ENCODE peak calls at places on chromosome 4, in four cellular contexts. E is fibroblast of lung, Y is H1, N is uterus. U is an unnamed sample. For H3K9me3 and H3K4me1, the result is how much of the 10 kb centered on the place peaks cover.

GRCh38 chr4:128061566-128062536 is 739 bp downstream of the LARP1B start:
- DNase-seq in N (peak), E (peak), Y (peak), U (no peak)

GRCh38 chr4:108483650-108484049 is 136.7 kb upstream of the RPL34 start:
- DNase-seq in E (no peak), N (no peak), Y (no peak), U (no peak)

GRCh38 chr4:3836041-3836801 is 70.0 kb downstream of the ADRA2C start:
- DNase-seq in N (no peak), E (no peak), Y (no peak), U (no peak)

GRCh38 chr4:152278505-152279301 is 257.2 kb downstream of the FBXW7 start:
- DNase-seq in E (no peak), Y (no peak), N (no peak), U (no peak)

GRCh38 chr4:40721730-40722171 is 28.0 kb upstream of the NSUN7 start:
- DNase-seq in Y (no peak), E (no peak), N (no peak), U (no peak)

GRCh38 chr4:78464265-78464664 is 87.3 kb upstream of the ANXA3 start:
- DNase-seq in N (no peak), Y (no peak), E (no peak), U (no peak)

GRCh38 chr4:8657381-8657776 is 64.8 kb downstream of the CPZ start:
- DNase-seq in N (no peak), Y (no peak), E (no peak), U (no peak)

GRCh38 chr4:10074076-10074766 is 42.4 kb downstream of the WDR1 start:
- DNase-seq in E (no peak), N (peak), Y (no peak), U (no peak)

GRCh38 chr4:76696109-76696508 is 201.8 kb downstream of the SOWAHB start:
- DNase-seq in Y (peak), N (no peak), E (peak), U (peak)

GRCh38 chr4:68267433-68267944 is 22.0 kb upstream of the TMPRSS11B start:
- DNase-seq in N (no peak), E (peak), Y (no peak), U (no peak)

GRCh38 chr4:76856183-76856969 is 41.6 kb downstream of the SOWAHB start:
- DNase-seq in E (peak), N (no peak), Y (no peak), U (no peak)

GRCh38 chr4:21879187-21879586 is 69.4 kb downstream of the KCNIP4 start:
- DNase-seq in N (no peak), E (peak), Y (peak), U (peak)

GRCh38 chr4:78650106-78651021 is 98.8 kb downstream of the ANXA3 start:
- DNase-seq in N (no peak), Y (no peak), E (peak), U (no peak)

GRCh38 chr4:6001965-6002833 is 16.0 kb downstream of the C4orf50 start:
- DNase-seq in N (no peak), E (no peak), Y (no peak), U (no peak)

GRCh38 chr4:86942185-86942666 is 7.4 kb downstream of the AFF1 start:
- DNase-seq in Y (no peak), N (no peak), E (peak), U (no peak)

GRCh38 chr4:181807771-181808170 is 435.4 kb upstream of the TENM3 start:
- DNase-seq in E (no peak), Y (no peak), N (no peak), U (no peak)

GRCh38 chr4:4969298-4969697 is 50.0 kb downstream of the CYTL1 start:
- DNase-seq in E (peak), Y (no peak), N (peak), U (no peak)

GRCh38 chr4:183295711-183296110 is 24.4 kb downstream of the CLDN22 start:
- DNase-seq in N (no peak), E (no peak), Y (no peak), U (no peak)

GRCh38 chr4:135497563-135498152 is 1296.1 kb upstream of the PABPC4L start:
- DNase-seq in Y (no peak), E (no peak), N (no peak), U (no peak)

GRCh38 chr4:89298788-89299152 is 8.8 kb downstream of the GPRIN3 start:
- DNase-seq in Y (no peak), E (peak), N (no peak), U (no peak)

GRCh38 chr4:184355111-184355604 is 119.2 kb downstream of the IRF2 start:
- DNase-seq in E (peak), N (peak), Y (peak), U (no peak)

GRCh38 chr4:85724801-85725548 is 250.0 kb downstream of the ARHGAP24 start:
- DNase-seq in E (peak), N (no peak), Y (no peak), U (no peak)

GRCh38 chr4:150080335-150080734 is 2.1 kb downstream of the DCLK2 start:
- DNase-seq in N (no peak), Y (no peak), E (peak), U (no peak)

GRCh38 chr4:39855909-39856512 is 121.7 kb downstream of the PDS5A start:
- DNase-seq in Y (no peak), N (no peak), E (peak), U (no peak)

GRCh38 chr4:148022975-148023374 is 291.1 kb downstream of the ARHGAP10 start:
- DNase-seq in E (no peak), N (no peak), Y (no peak), U (no peak)

GRCh38 chr4:15893967-15894366 is 44.6 kb downstream of the FGFBP1 start:
- DNase-seq in N (no peak), Y (no peak), E (peak), U (no peak)

GRCh38 chr4:20493761-20494353 is 206.4 kb upstream of the PACRGL start:
- DNase-seq in N (no peak), E (peak), Y (no peak), U (no peak)

GRCh38 chr4:8857682-8858187 is 13.9 kb downstream of the HMX1 start:
- DNase-seq in N (no peak), E (no peak), Y (peak), U (no peak)

GRCh38 chr4:133524369-133524768 is 375.3 kb downstream of the PCDH10 start:
- DNase-seq in Y (no peak), N (no peak), E (no peak), U (no peak)

DNA sequence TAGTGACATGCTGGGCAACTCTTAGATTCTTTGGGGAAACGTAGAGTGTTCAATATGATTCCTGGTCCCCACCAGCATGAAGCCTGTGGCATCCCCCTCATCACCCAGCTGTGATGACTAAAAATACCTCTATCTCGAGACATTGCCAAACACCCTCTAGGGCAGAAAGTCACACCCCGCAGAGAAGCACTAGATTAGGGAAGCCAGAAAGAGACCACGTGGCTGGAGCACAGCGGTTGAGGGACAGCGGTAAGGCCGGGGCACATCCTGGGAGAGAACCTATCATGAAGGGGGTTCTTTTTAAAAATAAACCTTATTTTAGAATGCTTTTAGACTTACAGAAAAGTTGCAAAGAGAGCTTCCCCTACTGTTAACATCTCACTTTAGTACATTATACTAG is 11.0 kb downstream of the FAT1 start:
- DNase-seq in Y (no peak), E (no peak), N (no peak), U (no peak)
- H3K9me3 ChIP-seq in Y (under half), E (under half), N (under half), U (under half)

DNA sequence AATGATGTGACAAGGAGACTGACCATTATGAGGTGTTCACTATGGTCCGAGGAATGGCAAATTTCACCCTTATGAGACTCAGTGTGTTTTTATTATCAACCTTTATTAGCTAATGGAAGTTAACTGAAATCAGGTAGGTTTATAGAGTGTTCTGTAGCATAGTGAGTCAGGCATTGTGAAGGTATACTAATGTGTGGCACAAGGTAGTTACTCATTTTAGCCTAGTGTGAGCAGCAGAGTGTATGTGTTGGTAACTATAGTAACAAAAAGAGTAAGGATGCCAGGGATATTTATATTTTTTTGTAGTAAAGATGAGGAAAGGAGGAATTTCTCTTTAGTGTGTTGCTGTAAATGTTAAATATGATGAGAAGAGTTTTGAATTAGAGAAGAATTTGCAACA is 12.0 kb downstream of the PDLIM5 start:
- DNase-seq in E (no peak), Y (no peak), N (no peak), U (no peak)
- H3K4me1 ChIP-seq in E (under half), Y (under half), N (under half), U (under half)

GRCh38 chr4:11151500-11151899 is 277.2 kb downstream of the HS3ST1 start:
- DNase-seq in N (no peak), E (no peak), Y (no peak), U (no peak)

GRCh38 chr4:11149612-11150259 is 279.0 kb downstream of the HS3ST1 start:
- DNase-seq in N (no peak), Y (no peak), E (no peak), U (no peak)

DNA sequence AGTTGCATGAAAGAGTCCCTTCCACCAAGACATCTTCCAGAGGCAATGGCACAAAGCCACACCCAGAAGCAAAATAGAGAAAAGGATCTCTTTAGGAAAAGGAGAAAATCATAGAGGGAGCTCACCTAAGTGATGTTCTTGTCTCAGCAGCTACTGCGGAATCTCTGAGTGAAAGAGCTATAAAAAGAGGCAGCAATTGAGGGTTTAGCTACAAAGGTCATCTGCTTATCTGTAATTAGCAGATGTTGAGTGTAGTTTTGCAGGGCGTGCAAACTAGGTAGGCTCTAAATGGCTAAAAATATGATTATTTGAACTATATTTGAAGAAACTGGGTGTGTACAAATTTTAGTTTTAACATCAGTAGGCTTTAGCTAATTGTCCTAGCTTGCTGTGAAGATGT is 276.0 kb downstream of the HS3ST1 start:
- DNase-seq in Y (no peak), E (no peak), N (no peak), U (no peak)
- H3K9me3 ChIP-seq in Y (under half), E (under half), N (under half), U (under half)

GRCh38 chr4:119027815-119028214 is 107.8 kb upstream of the MYOZ2 start:
- DNase-seq in E (no peak), N (no peak), Y (no peak), U (no peak)
- H3K4me1 ChIP-seq in E (under half), N (under half), Y (under half), U (under half)

DNA sequence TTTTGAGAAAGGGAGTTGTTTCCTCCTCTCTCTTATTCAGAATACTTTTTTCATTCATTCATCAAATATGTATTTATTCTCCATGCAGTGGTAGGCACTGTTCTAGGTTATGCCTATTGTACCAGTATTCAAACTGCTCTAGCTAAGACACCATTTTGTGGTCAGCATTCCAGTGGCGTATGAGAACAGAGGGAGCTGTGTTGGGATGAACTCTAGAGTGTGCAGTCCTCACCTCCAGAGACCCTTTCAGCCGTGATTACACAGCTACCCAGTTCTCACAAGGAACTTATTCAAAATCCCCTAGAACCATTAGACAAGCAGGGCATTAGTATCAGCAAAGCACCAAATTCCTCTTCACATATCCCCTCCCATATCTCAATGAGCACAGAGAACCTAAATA is 4.2 kb downstream of the TLR1 start:
- DNase-seq in E (no peak), N (no peak), Y (no peak), U (no peak)
- H3K9me3 ChIP-seq in E (under half), N (under half), Y (under half), U (under half)